ENCODE peak calls at places on chromosomes 3 and 15, in nine cellular contexts. One of them, this sample, is unnamed.

GRCh38 chr3:182626484-182627467 is 166.5 kb upstream of the ATP11B start:
- DNase-seq in breast epithelium: no peak
- DNase-seq in body of pancreas: peak; percentile 7
- DNase-seq in cardiac muscle cell: no peak
- DNase-seq in SK-N-SH: no peak
- DNase-seq in BJ: no peak
- DNase-seq in fibroblast of mammary gland: no peak
- DNase-seq in lower lobe of right lung: no peak
- DNase-seq in A549: no peak
- DNase-seq in this sample: no peak

GRCh38 chr3:64342940-64343691 is 117.8 kb upstream of the PRICKLE2 start:
- DNase-seq in breast epithelium: peak; percentile 56
- DNase-seq in body of pancreas: no peak
- DNase-seq in cardiac muscle cell: no peak
- DNase-seq in SK-N-SH: peak; percentile 11
- DNase-seq in BJ: no peak
- DNase-seq in fibroblast of mammary gland: peak; percentile 95
- DNase-seq in lower lobe of right lung: no peak
- DNase-seq in A549: peak; percentile 42
- DNase-seq in this sample: no peak

GRCh38 chr3:65233561-65233960 is 545.8 kb upstream of the ADAMTS9 start:
- DNase-seq in breast epithelium: no peak
- DNase-seq in body of pancreas: no peak
- DNase-seq in cardiac muscle cell: no peak
- DNase-seq in SK-N-SH: no peak
- DNase-seq in BJ: no peak
- DNase-seq in fibroblast of mammary gland: no peak
- DNase-seq in lower lobe of right lung: no peak
- DNase-seq in A549: no peak
- DNase-seq in this sample: no peak

GRCh38 chr3:120144267-120144666 is 50.0 kb upstream of the GSK3B start:
- DNase-seq in breast epithelium: no peak
- DNase-seq in body of pancreas: peak; percentile 23
- DNase-seq in cardiac muscle cell: peak; percentile 51
- DNase-seq in SK-N-SH: no peak
- DNase-seq in BJ: no peak
- DNase-seq in fibroblast of mammary gland: no peak
- DNase-seq in lower lobe of right lung: no peak
- DNase-seq in A549: peak; percentile 33
- DNase-seq in this sample: no peak

GRCh38 chr3:123122525-123123315 is 55.9 kb downstream of the PDIA5 start:
- DNase-seq in breast epithelium: no peak
- DNase-seq in body of pancreas: no peak
- DNase-seq in cardiac muscle cell: no peak
- DNase-seq in SK-N-SH: no peak
- DNase-seq in BJ: no peak
- DNase-seq in fibroblast of mammary gland: peak; percentile 36
- DNase-seq in lower lobe of right lung: no peak
- DNase-seq in A549: no peak
- DNase-seq in this sample: no peak

GRCh38 chr3:138620431-138620830 is 11.9 kb downstream of the FAIM start:
- DNase-seq in breast epithelium: no peak
- DNase-seq in body of pancreas: no peak
- DNase-seq in cardiac muscle cell: no peak
- DNase-seq in SK-N-SH: no peak
- DNase-seq in BJ: no peak
- DNase-seq in fibroblast of mammary gland: peak; percentile 7
- DNase-seq in lower lobe of right lung: no peak
- DNase-seq in A549: no peak
- DNase-seq in this sample: no peak

GRCh38 chr3:11389570-11390268 is 117.5 kb downstream of the ATG7 start:
- DNase-seq in breast epithelium: no peak
- DNase-seq in body of pancreas: no peak
- DNase-seq in cardiac muscle cell: no peak
- DNase-seq in SK-N-SH: no peak
- DNase-seq in BJ: no peak
- DNase-seq in fibroblast of mammary gland: peak; percentile 83
- DNase-seq in lower lobe of right lung: no peak
- DNase-seq in A549: no peak
- DNase-seq in this sample: no peak

GRCh38 chr15:54681578-54681977 is 515.2 kb downstream of the RSL24D1 start:
- DNase-seq in breast epithelium: no peak
- DNase-seq in body of pancreas: no peak
- DNase-seq in cardiac muscle cell: no peak
- DNase-seq in SK-N-SH: no peak
- DNase-seq in BJ: no peak
- DNase-seq in fibroblast of mammary gland: no peak
- DNase-seq in lower lobe of right lung: no peak
- DNase-seq in A549: no peak
- DNase-seq in this sample: no peak

GRCh38 chr15:23073890-23074631 is 34.7 kb upstream of the TUBGCP5 start:
- DNase-seq in breast epithelium: peak; percentile 59
- DNase-seq in body of pancreas: peak; percentile 55
- DNase-seq in cardiac muscle cell: no peak
- DNase-seq in SK-N-SH: no peak
- DNase-seq in BJ: no peak
- DNase-seq in fibroblast of mammary gland: no peak
- DNase-seq in lower lobe of right lung: peak; percentile 58
- DNase-seq in A549: no peak
- DNase-seq in this sample: no peak

GRCh38 chr15:88479169-88479568 is 11.7 kb downstream of the MRPS11 start:
- DNase-seq in breast epithelium: no peak
- DNase-seq in body of pancreas: no peak
- DNase-seq in cardiac muscle cell: no peak
- DNase-seq in SK-N-SH: no peak
- DNase-seq in BJ: no peak
- DNase-seq in fibroblast of mammary gland: no peak
- DNase-seq in lower lobe of right lung: no peak
- DNase-seq in A549: peak; percentile 16
- DNase-seq in this sample: no peak
- TF ChIP-seq CTCF in breast epithelium: no peak
- TF ChIP-seq CTCF in body of pancreas: no peak
- TF ChIP-seq CTCF in cardiac muscle cell: no peak
- TF ChIP-seq CTCF in SK-N-SH: no peak
- TF ChIP-seq CTCF in BJ: no peak
- TF ChIP-seq CTCF in fibroblast of mammary gland: no peak
- TF ChIP-seq CTCF in lower lobe of right lung: no peak
- TF ChIP-seq CTCF in A549: no peak
- TF ChIP-seq CTCF in this sample: no peak

GRCh38 chr15:40894689-40895308 is 549 bp downstream of the VPS18 start:
- DNase-seq in breast epithelium: no peak
- DNase-seq in body of pancreas: peak; percentile 67
- DNase-seq in cardiac muscle cell: peak; percentile 74
- DNase-seq in SK-N-SH: peak; percentile 78
- DNase-seq in BJ: no peak
- DNase-seq in fibroblast of mammary gland: peak; percentile 80
- DNase-seq in lower lobe of right lung: peak; percentile 71
- DNase-seq in A549: peak; percentile 73
- DNase-seq in this sample: no peak
- TF ChIP-seq CTCF in breast epithelium: peak; percentile 46
- TF ChIP-seq CTCF in body of pancreas: peak; percentile 78
- TF ChIP-seq CTCF in cardiac muscle cell: peak; percentile 62
- TF ChIP-seq CTCF in SK-N-SH: peak; percentile 63
- TF ChIP-seq CTCF in BJ: peak; percentile 75
- TF ChIP-seq CTCF in fibroblast of mammary gland: peak; percentile 55
- TF ChIP-seq CTCF in lower lobe of right lung: peak; percentile 41
- TF ChIP-seq CTCF in A549: peak; percentile 20
- TF ChIP-seq CTCF in this sample: peak; percentile 46

GRCh38 chr3:109081746-109082510 is 36.0 kb downstream of the MORC1 start:
- DNase-seq in breast epithelium: no peak
- DNase-seq in body of pancreas: peak; percentile 56
- DNase-seq in cardiac muscle cell: peak; percentile 67
- DNase-seq in SK-N-SH: peak; percentile 34
- DNase-seq in BJ: no peak
- DNase-seq in fibroblast of mammary gland: peak; percentile 42
- DNase-seq in lower lobe of right lung: no peak
- DNase-seq in A549: peak; percentile 53
- DNase-seq in this sample: no peak
- TF ChIP-seq CTCF in breast epithelium: no peak
- TF ChIP-seq CTCF in body of pancreas: peak; percentile 86
- TF ChIP-seq CTCF in cardiac muscle cell: peak; percentile 87
- TF ChIP-seq CTCF in SK-N-SH: peak; percentile 87
- TF ChIP-seq CTCF in BJ: peak; percentile 75
- TF ChIP-seq CTCF in fibroblast of mammary gland: peak; percentile 79
- TF ChIP-seq CTCF in lower lobe of right lung: peak; percentile 67
- TF ChIP-seq CTCF in A549: peak; percentile 54
- TF ChIP-seq CTCF in this sample: no peak

DNA sequence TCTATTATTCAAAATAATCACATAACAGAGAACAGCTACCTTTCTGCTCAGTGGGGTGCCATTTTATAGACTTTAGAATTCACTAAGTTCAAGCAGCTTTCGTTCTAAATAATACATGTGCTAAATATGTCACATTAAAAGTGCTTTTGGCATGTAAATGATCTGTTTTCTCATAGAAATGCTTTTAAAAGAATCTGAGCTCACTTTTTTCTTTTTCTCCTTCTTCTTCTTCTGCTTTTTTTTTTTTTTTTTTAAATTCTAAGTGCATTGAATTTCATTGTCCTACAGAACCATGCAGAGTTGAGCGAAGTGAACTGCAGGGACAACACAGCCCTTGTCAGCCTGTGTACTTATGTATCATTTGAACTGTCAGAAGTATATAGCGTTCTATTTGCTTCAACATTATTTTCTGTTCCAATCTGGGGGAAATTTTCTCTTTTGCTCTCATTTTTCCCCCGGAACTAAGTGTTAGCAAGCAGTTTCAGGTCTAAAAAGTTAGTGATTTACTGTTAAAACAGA is 193.8 kb upstream of the TMCO5A start:
- DNase-seq in breast epithelium: no peak
- DNase-seq in body of pancreas: no peak
- DNase-seq in cardiac muscle cell: no peak
- DNase-seq in SK-N-SH: no peak
- DNase-seq in BJ: no peak
- DNase-seq in fibroblast of mammary gland: no peak
- DNase-seq in lower lobe of right lung: no peak
- DNase-seq in A549: no peak
- DNase-seq in this sample: no peak
- TF ChIP-seq CTCF in breast epithelium: no peak
- TF ChIP-seq CTCF in body of pancreas: no peak
- TF ChIP-seq CTCF in cardiac muscle cell: no peak
- TF ChIP-seq CTCF in SK-N-SH: no peak
- TF ChIP-seq CTCF in BJ: no peak
- TF ChIP-seq CTCF in fibroblast of mammary gland: no peak
- TF ChIP-seq CTCF in lower lobe of right lung: no peak
- TF ChIP-seq CTCF in A549: no peak
- TF ChIP-seq CTCF in this sample: no peak

GRCh38 chr3:100075163-100075562 is 39.1 kb downstream of the FILIP1L start:
- DNase-seq in breast epithelium: no peak
- DNase-seq in body of pancreas: no peak
- DNase-seq in cardiac muscle cell: no peak
- DNase-seq in SK-N-SH: no peak
- DNase-seq in BJ: no peak
- DNase-seq in fibroblast of mammary gland: no peak
- DNase-seq in lower lobe of right lung: no peak
- DNase-seq in A549: no peak
- DNase-seq in this sample: no peak

GRCh38 chr3:100073555-100074307 is 40.6 kb downstream of the FILIP1L start:
- DNase-seq in breast epithelium: no peak
- DNase-seq in body of pancreas: no peak
- DNase-seq in cardiac muscle cell: peak; percentile 56
- DNase-seq in SK-N-SH: no peak
- DNase-seq in BJ: peak; percentile 81
- DNase-seq in fibroblast of mammary gland: peak; percentile 76
- DNase-seq in lower lobe of right lung: no peak
- DNase-seq in A549: no peak
- DNase-seq in this sample: no peak

GRCh38 chr3:100076544-100077529 is 37.5 kb downstream of the FILIP1L start:
- DNase-seq in breast epithelium: no peak
- DNase-seq in body of pancreas: no peak
- DNase-seq in cardiac muscle cell: peak; percentile 43
- DNase-seq in SK-N-SH: no peak
- DNase-seq in BJ: no peak
- DNase-seq in fibroblast of mammary gland: no peak
- DNase-seq in lower lobe of right lung: no peak
- DNase-seq in A549: no peak
- DNase-seq in this sample: no peak

GRCh38 chr3:100073049-100073422 is 41.3 kb downstream of the FILIP1L start:
- DNase-seq in breast epithelium: no peak
- DNase-seq in body of pancreas: no peak
- DNase-seq in cardiac muscle cell: no peak
- DNase-seq in SK-N-SH: no peak
- DNase-seq in BJ: no peak
- DNase-seq in fibroblast of mammary gland: no peak
- DNase-seq in lower lobe of right lung: no peak
- DNase-seq in A549: no peak
- DNase-seq in this sample: no peak

DNA sequence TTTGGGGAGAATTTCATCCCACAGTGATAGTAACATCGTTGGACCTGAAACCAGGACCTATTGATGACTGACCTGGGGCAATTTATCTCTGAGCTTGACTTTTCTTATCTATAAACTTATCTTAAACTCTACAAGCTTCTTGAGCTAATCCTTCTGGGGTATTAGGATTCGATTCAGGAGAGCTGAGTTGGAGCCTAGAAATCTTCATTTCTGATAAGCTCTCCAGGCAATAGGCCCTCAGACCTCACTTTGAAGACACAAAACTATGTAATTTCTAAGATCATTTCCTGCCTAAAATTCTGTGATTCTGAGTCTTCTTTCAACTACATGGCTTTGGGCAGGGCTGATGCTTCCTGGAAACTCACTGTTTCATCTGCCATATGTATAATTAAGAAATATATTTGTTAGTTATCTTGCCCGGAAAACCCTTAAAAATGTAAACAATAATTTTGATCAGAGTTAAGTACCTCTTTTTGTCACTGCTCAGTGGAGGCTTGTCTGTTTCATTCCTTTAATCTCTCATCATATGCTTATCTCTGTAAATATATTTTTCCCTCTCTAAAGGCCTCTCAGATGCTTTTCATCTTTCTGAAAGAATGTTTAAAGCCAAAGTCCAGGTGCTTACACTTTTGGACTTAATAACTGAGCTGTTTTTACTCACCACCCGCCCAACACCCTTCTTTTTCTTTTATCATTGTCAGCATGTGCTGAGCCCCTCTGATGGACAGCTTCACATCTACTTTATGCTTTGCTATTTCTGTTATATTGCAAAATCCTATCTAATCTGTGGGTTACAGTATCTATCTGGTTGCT is 38.4 kb downstream of the FILIP1L start:
- DNase-seq in breast epithelium: no peak
- DNase-seq in body of pancreas: no peak
- DNase-seq in cardiac muscle cell: no peak
- DNase-seq in SK-N-SH: no peak
- DNase-seq in BJ: no peak
- DNase-seq in fibroblast of mammary gland: no peak
- DNase-seq in lower lobe of right lung: no peak
- DNase-seq in A549: no peak
- DNase-seq in this sample: no peak
- TF ChIP-seq CTCF in breast epithelium: no peak
- TF ChIP-seq CTCF in body of pancreas: no peak
- TF ChIP-seq CTCF in cardiac muscle cell: no peak
- TF ChIP-seq CTCF in SK-N-SH: no peak
- TF ChIP-seq CTCF in BJ: no peak
- TF ChIP-seq CTCF in fibroblast of mammary gland: no peak
- TF ChIP-seq CTCF in lower lobe of right lung: no peak
- TF ChIP-seq CTCF in A549: no peak
- TF ChIP-seq CTCF in this sample: no peak

DNA sequence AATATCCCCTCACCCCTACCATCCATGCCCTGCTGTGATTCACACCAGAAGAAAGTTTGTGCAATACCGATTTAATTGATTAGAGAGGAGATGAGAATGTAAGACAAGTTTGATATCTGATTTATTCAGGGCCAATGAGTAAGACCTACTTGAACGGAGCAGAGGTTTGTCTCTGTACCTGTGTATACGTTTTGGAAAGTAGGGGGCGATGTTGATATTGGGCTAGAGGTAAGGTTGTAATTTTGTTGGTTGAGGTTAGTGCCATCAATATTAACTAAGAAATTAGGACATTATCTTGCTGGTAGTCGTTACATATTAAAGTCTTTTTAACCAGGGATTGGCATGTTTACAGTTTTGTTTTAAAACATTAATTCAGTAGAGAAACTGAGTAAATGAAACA is 20.5 kb downstream of the EAF2 start:
- DNase-seq in breast epithelium: no peak
- DNase-seq in body of pancreas: no peak
- DNase-seq in cardiac muscle cell: peak; percentile 5
- DNase-seq in SK-N-SH: no peak
- DNase-seq in BJ: no peak
- DNase-seq in fibroblast of mammary gland: peak; percentile 11
- DNase-seq in lower lobe of right lung: no peak
- DNase-seq in A549: peak; percentile 34
- DNase-seq in this sample: no peak
- TF ChIP-seq CTCF in breast epithelium: no peak
- TF ChIP-seq CTCF in body of pancreas: peak; percentile 36
- TF ChIP-seq CTCF in cardiac muscle cell: peak; percentile 42
- TF ChIP-seq CTCF in SK-N-SH: peak; percentile 32
- TF ChIP-seq CTCF in BJ: peak; percentile 12
- TF ChIP-seq CTCF in fibroblast of mammary gland: peak; percentile 35
- TF ChIP-seq CTCF in lower lobe of right lung: peak; percentile 15
- TF ChIP-seq CTCF in A549: peak; percentile 29
- TF ChIP-seq CTCF in this sample: no peak

This sample was measured in omental fat pad.